ENCODE peak calls at places on chromosomes 12 and 14, in ten cellular contexts. W, L, T, J, E, V, U, I, K and S are unnamed samples.

GRCh38 chr12:105301696-105302095 is 28.8 kb upstream of the C12orf75 start:
- DNase-seq in E (no peak), L (no peak), V (no peak), T (no peak), W (no peak), I (no peak), J (no peak), U (no peak), K (no peak), S (no peak)

GRCh38 chr14:94974893-94975292 is 182.4 kb downstream of the DICER1 start:
- DNase-seq in V (peak), K (no peak), I (no peak), J (no peak), U (no peak), W (no peak), T (no peak), E (no peak), L (no peak), S (no peak)

GRCh38 chr14:105472496-105472991 is 2.1 kb upstream of the CRIP2 start:
- DNase-seq in T (no peak), I (no peak), U (no peak), K (no peak), V (peak), W (peak), E (peak), L (peak), J (no peak), S (no peak)

GRCh38 chr14:77238996-77239395 is 32.0 kb downstream of the NGB start:
- DNase-seq in L (no peak), E (no peak), W (no peak), V (no peak), T (no peak), I (no peak), J (no peak), U (no peak), K (no peak), S (no peak)

GRCh38 chr12:6367065-6367968 is 8.0 kb downstream of the SCNN1A start:
- DNase-seq in I (peak), K (no peak), L (no peak), T (no peak), W (no peak), J (no peak), U (peak), E (peak), V (no peak), S (no peak)

GRCh38 chr14:94062344-94062904 is 18.6 kb downstream of the DDX24 start:
- DNase-seq in I (no peak), T (no peak), U (no peak), K (peak), V (no peak), L (no peak), E (no peak), J (no peak), W (no peak), S (no peak)

GRCh38 chr14:71625175-71625574 is 307.1 kb upstream of the RGS6 start:
- DNase-seq in V (no peak), E (no peak), J (no peak), K (no peak), I (no peak), T (no peak), W (no peak), U (no peak), L (no peak), S (no peak)

GRCh38 chr14:21070083-21070609 is at the start of gene ARHGEF40:
- DNase-seq in V (peak), J (no peak), E (peak), I (no peak), L (peak), U (peak), K (peak), T (no peak), W (peak), S (no peak)

GRCh38 chr12:120959111-120959878 is 19.0 kb upstream of the HNF1A start:
- DNase-seq in V (no peak), U (peak), E (no peak), J (no peak), T (no peak), W (no peak), K (no peak), L (no peak), I (no peak), S (no peak)

GRCh38 chr12:53179694-53180269 is 740 bp upstream of the ZNF740 start:
- DNase-seq in I (no peak), T (no peak), V (no peak), W (no peak), L (no peak), K (no peak), E (peak), J (no peak), U (peak), S (no peak)

GRCh38 chr14:53613404-53614253 is 343.0 kb downstream of the BMP4 start:
- DNase-seq in L (peak), T (no peak), V (no peak), J (no peak), I (peak), E (no peak), W (no peak), K (peak), U (no peak), S (peak)

GRCh38 chr12:109803678-109804077 is 29.5 kb downstream of the TRPV4 start:
- DNase-seq in K (no peak), W (no peak), T (no peak), E (no peak), U (no peak), I (no peak), L (no peak), J (no peak), V (no peak), S (no peak)

GRCh38 chr14:73591690-73592448 is at the start of gene ACOT4:
- DNase-seq in U (no peak), I (peak), K (no peak), T (peak), E (peak), J (no peak), V (no peak), L (peak), W (peak), S (no peak)

GRCh38 chr12:104387190-104387589 is 69.6 kb upstream of the CHST11 start:
- DNase-seq in L (no peak), V (no peak), J (no peak), E (peak), K (peak), T (no peak), U (peak), I (no peak), W (no peak), S (no peak)

GRCh38 chr12:90991952-90992465 is 12.8 kb downstream of the EPYC start:
- DNase-seq in I (no peak), V (no peak), L (no peak), K (no peak), U (no peak), W (no peak), T (no peak), E (no peak), J (no peak), S (no peak)

GRCh38 chr14:30058401-30058800 is 130.8 kb upstream of the PRKD1 start:
- DNase-seq in I (no peak), W (no peak), T (no peak), L (no peak), V (no peak), U (no peak), J (no peak), K (no peak), E (no peak), S (no peak)

GRCh38 chr14:93430889-93431670 is at the start of gene UNC79:
- DNase-seq in K (peak), E (peak), W (no peak), V (peak), U (peak), L (peak), T (no peak), J (no peak), I (no peak), S (no peak)

GRCh38 chr12:52601671-52602070 is 408 bp upstream of the KRT72 start:
- DNase-seq in U (no peak), J (no peak), T (no peak), K (no peak), V (no peak), L (no peak), I (no peak), E (no peak), W (no peak), S (no peak)

GRCh38 chr12:127343941-127344340 is 923.0 kb upstream of the TMEM132C start:
- DNase-seq in U (no peak), J (no peak), K (peak), L (no peak), E (no peak), W (no peak), I (no peak), V (no peak), T (no peak), S (no peak)

GRCh38 chr12:25322918-25323773 is 72.4 kb upstream of the KRAS start:
- DNase-seq in T (no peak), L (no peak), J (no peak), I (no peak), E (no peak), U (no peak), W (no peak), K (peak), V (no peak), S (no peak)

GRCh38 chr14:22428681-22429315 is 160.2 kb downstream of the DAD1 start:
- DNase-seq in I (no peak), J (no peak), U (no peak), W (no peak), E (no peak), V (no peak), L (no peak), K (peak), T (no peak), S (no peak)
- H3K4me3 ChIP-seq in I (no peak), J (no peak), U (no peak), W (no peak), E (no peak), V (no peak), L (no peak), K (no peak), T (no peak), S (no peak)

DNA sequence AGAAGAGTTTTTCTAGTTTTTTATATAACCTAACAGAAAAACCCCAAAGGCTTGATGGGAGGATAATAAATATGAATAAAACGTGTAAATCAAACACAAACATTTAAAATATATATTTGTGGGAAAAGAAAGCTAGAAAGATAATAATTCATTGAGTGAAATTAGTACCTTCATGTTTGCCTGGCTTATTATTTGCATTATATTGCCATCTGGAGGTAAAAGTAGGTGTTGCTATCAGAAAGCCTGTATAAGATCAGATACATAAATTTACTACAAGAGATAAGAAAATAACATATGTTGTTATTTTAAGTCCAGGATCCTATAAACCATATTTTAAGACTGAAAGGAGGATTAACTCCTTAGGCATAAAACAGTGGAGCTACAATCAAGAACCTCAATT is 77.7 kb downstream of the NTS start:
- DNase-seq in U (no peak), I (peak), L (no peak), W (no peak), T (no peak), J (no peak), K (no peak), V (no peak), E (peak), S (no peak)
- TF ChIP-seq CTCF in U (no peak), I (peak), L (no peak), W (no peak), T (no peak), J (no peak), K (peak), V (no peak), E (peak), S (peak)

DNA sequence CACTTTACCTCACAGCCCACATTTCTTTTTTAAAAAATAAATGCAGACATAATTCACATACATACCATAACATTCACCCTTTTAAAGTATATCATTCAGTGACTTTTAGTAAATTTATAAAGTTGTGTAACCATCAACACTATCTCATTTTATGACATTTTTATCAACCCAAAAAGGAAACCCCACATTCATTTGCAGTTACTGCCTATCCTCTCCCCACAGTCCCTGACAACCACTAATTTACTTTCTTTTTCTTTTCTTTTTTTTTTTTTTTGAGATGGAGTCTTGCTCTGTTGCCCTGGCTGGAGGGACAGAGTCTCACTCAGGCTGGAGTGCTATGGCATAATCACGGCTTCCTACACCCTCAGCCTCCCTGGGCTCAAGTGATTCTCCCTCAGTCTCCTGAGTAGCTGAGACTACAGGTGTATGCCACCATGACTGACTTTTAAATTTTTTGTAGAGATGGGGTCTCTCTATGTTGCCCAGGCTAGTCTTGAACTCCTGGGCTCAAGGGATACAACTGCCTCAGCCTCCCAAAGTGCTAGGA is 1.5 kb upstream of the EP400 start:
- DNase-seq in K (no peak), J (no peak), E (no peak), U (no peak), L (no peak), W (no peak), I (no peak), T (no peak), V (no peak), S (no peak)
- H3K27ac ChIP-seq in K (no peak), J (no peak), E (no peak), U (no peak), L (peak), W (peak), I (no peak), T (peak), V (peak), S (no peak)

GRCh38 chr14:23551266-23552028 is at the start of gene ZFHX2:
- DNase-seq in U (peak), J (no peak), K (peak), I (peak), W (peak), V (peak), L (peak), E (peak), T (peak), S (no peak)
- H3K4me3 ChIP-seq in U (peak), J (peak), K (peak), I (peak), W (peak), V (peak), L (peak), E (peak), T (peak), S (peak)